ENCODE peak calls at places on chromosomes 4 and X, in seven cellular contexts. R is testis; Q is left ventricle myocardium inferior; V is fibroblast of lung; C is mesendoderm; P is effector memory CD4-positive, alpha-beta T cell; N is pancreas. F is an unnamed sample.
A peak's percentile ranks its signal among the peaks of the same experiment; 100 is the strongest.

GRCh38 chr4:82500106-82500738 is 61.6 kb downstream of the TMEM150C start:
- DNase-seq in R (no peak), Q (no peak), V (peak; percentile 51), C (no peak), P (no peak), N (no peak), F (no peak)

GRCh38 chr4:87911252-87911774 is 64.2 kb upstream of the SPP1 start:
- DNase-seq in R (no peak), Q (no peak), V (no peak), C (no peak), P (no peak), N (no peak), F (no peak)

GRCh38 chr4:13261486-13262257 is 222.5 kb downstream of the RAB28 start:
- DNase-seq in R (no peak), Q (no peak), V (peak; percentile 81), C (peak; percentile 10), P (no peak), N (no peak), F (no peak)

GRCh38 chr4:128604840-128605239 is 204.7 kb upstream of the JADE1 start:
- DNase-seq in R (no peak), Q (no peak), V (peak; percentile 46), C (no peak), P (no peak), N (no peak), F (no peak)

GRCh38 chr4:125389713-125390112 is 75.0 kb downstream of the FAT4 start:
- DNase-seq in R (no peak), Q (no peak), V (peak; percentile 98), C (peak; percentile 3), P (no peak), N (no peak), F (no peak)

GRCh38 chr4:145883173-145883572 is 55.5 kb downstream of the ZNF827 start:
- DNase-seq in R (no peak), Q (no peak), V (no peak), C (peak; percentile 31), P (no peak), N (no peak), F (no peak)

GRCh38 chrX:37846934-37847732 is at the start of gene DYNLT3:
- DNase-seq in R (peak; percentile 83), Q (peak; percentile 81), V (peak; percentile 76), C (peak; percentile 87), P (peak; percentile 74), N (peak; percentile 86), F (peak; percentile 90)

GRCh38 chrX:74613350-74614192 is 853 bp downstream of the RLIM start:
- DNase-seq in R (peak; percentile 14), Q (no peak), V (peak; percentile 39), C (peak; percentile 52), P (no peak), N (no peak), F (peak; percentile 52)

GRCh38 chr4:112515278-112516075 is 503 bp downstream of the NEUROG2 start:
- DNase-seq in R (peak; percentile 30), Q (no peak), V (peak; percentile 34), C (peak; percentile 60), P (no peak), N (peak; percentile 28), F (peak; percentile 81)

GRCh38 chrX:11239230-11239629 is 54.0 kb upstream of the AMELX start:
- DNase-seq in R (no peak), Q (no peak), V (peak; percentile 69), C (no peak), P (no peak), N (no peak), F (no peak)

GRCh38 chr4:123398803-123399637 is 2.4 kb downstream of the SPRY1 start:
- DNase-seq in R (peak; percentile 82), Q (peak; percentile 48), V (peak; percentile 73), C (peak; percentile 85), P (peak; percentile 25), N (peak; percentile 64), F (peak; percentile 79)

GRCh38 chr4:181140037-181140603 is 1103.1 kb upstream of the TENM3 start:
- DNase-seq in R (no peak), Q (no peak), V (no peak), C (no peak), P (no peak), N (no peak), F (no peak)

GRCh38 chr4:98688416-98689290 is 30.2 kb upstream of the TSPAN5 start:
- DNase-seq in R (no peak), Q (no peak), V (peak; percentile 69), C (no peak), P (no peak), N (no peak), F (no peak)

GRCh38 chr4:54571293-54571723 is 86.4 kb upstream of the KIT start:
- DNase-seq in R (no peak), Q (no peak), V (peak; percentile 15), C (no peak), P (no peak), N (no peak), F (no peak)

GRCh38 chr4:168707205-168707604 is 210.4 kb downstream of the PALLD start:
- DNase-seq in R (no peak), Q (no peak), V (no peak), C (no peak), P (no peak), N (no peak), F (no peak)

GRCh38 chr4:10963958-10964705 is 279.6 kb upstream of the CLNK start:
- DNase-seq in R (no peak), Q (no peak), V (no peak), C (no peak), P (no peak), N (no peak), F (peak; percentile 62)

GRCh38 chrX:43973249-43973672 is at the start of gene NDP:
- DNase-seq in R (peak; percentile 17), Q (no peak), V (peak; percentile 13), C (peak; percentile 18), P (no peak), N (no peak), F (peak; percentile 43)

GRCh38 chr4:105509291-105509690 is 35.4 kb upstream of the PPA2 start:
- DNase-seq in R (no peak), Q (no peak), V (no peak), C (no peak), P (no peak), N (no peak), F (no peak)

GRCh38 chr4:183563874-183564273 is 59.0 kb downstream of the ING2 start:
- DNase-seq in R (no peak), Q (no peak), V (peak; percentile 81), C (peak; percentile 45), P (no peak), N (no peak), F (no peak)

GRCh38 chrX:139973290-139973689 is 8.0 kb upstream of the CXorf66 start:
- DNase-seq in R (no peak), Q (no peak), V (no peak), C (no peak), P (no peak), N (no peak), F (no peak)

GRCh38 chrX:24147165-24147564 is 2.4 kb upstream of the ZFX start:
- DNase-seq in R (no peak), Q (no peak), V (no peak), C (no peak), P (no peak), N (no peak), F (no peak)

GRCh38 chrX:103774070-103774642 is 2.5 kb upstream of the PLP1 start:
- DNase-seq in R (peak; percentile 41), Q (no peak), V (peak; percentile 25), C (no peak), P (no peak), N (no peak), F (peak; percentile 87)

DNA sequence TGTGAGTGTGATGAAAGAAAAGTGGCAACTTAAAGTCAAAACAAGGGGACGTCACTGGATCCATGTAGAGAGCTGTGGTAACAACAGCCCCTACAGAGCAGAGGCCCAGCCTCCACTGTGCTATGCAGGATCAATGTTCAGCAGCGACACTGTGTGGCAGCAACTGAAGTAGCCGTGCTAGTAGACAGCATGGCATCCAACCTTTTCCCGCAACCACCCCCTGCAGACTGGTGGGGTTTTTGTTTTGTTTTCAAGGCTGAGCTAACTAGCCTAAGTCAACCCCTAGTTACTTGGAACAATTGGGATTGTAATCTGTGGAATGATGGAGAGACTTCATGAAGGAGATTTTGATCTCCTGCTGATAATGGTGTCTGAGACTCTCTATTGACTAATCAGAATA is 44.4 kb upstream of the PPARGC1A start:
- DNase-seq in R (no peak), Q (no peak), V (no peak), C (peak; percentile 84), P (no peak), N (no peak), F (peak; percentile 89)
- H3K4me1 ChIP-seq in R (peaks cover 4% of the 10 kb centered on the region), Q (peaks cover 47% of the 10 kb centered on the region), V (peaks cover 7% of the 10 kb centered on the region), C (peaks cover 7% of the 10 kb centered on the region), P (no peaks in the 10 kb centered on the region), N (no peaks in the 10 kb centered on the region), F (peaks cover 12% of the 10 kb centered on the region)

GRCh38 chrX:130071611-130072349 is 38.5 kb downstream of the ELF4 start:
- DNase-seq in R (no peak), Q (no peak), V (no peak), C (no peak), P (no peak), N (no peak), F (no peak)
- H3K36me3 ChIP-seq in R (no peaks in the 10 kb centered on the region), Q (peaks cover 15% of the 10 kb centered on the region), V (no peaks in the 10 kb centered on the region), C (no peaks in the 10 kb centered on the region), P (peaks cover 52% of the 10 kb centered on the region), N (no peaks in the 10 kb centered on the region), F (no peaks in the 10 kb centered on the region)

DNA sequence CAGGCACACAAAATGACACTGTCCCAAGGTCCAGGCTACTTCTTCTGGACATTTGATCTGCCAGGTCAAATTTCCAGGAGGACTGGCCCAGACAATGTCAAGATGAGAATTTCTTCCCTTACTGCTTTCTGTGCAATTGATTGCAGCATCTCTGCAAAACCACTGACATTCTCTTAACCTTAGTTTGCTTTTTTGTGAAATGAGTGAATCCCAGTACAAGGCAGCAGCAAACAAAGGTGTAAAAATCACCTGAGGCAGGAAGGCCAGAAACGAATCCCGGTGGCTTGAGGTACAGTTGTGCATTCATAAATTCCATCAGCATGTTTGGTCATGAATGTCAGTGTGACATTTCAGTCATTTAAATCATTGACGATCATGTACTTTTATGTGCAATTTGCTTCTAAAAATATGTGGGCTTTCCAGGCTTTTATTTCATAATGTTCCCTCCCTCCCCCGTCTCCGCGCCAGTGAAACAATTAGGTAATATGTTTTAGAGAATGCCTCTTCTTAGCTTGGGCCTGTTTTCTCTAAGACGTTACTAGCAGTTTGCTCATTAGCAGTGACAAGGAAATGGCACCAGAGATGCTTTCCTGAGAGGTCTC is 39.2 kb downstream of the NHS start:
- DNase-seq in R (peak; percentile 27), Q (no peak), V (no peak), C (no peak), P (no peak), N (no peak), F (no peak)
- H3K4me1 ChIP-seq in R (peaks cover 9% of the 10 kb centered on the region), Q (no peaks in the 10 kb centered on the region), V (peaks cover 2% of the 10 kb centered on the region), C (peaks cover 6% of the 10 kb centered on the region), P (no peaks in the 10 kb centered on the region), N (no peaks in the 10 kb centered on the region), F (no peaks in the 10 kb centered on the region)

GRCh38 chr4:773214-773613 is 52.7 kb downstream of the CPLX1 start:
- DNase-seq in R (no peak), Q (no peak), V (no peak), C (no peak), P (no peak), N (peak; percentile 15), F (no peak)

GRCh38 chr4:771464-771863 is 54.5 kb downstream of the CPLX1 start:
- DNase-seq in R (no peak), Q (peak; percentile 13), V (no peak), C (no peak), P (no peak), N (peak; percentile 5), F (no peak)

GRCh38 chr4:770022-770421 is 55.9 kb downstream of the CPLX1 start:
- DNase-seq in R (no peak), Q (no peak), V (no peak), C (no peak), P (no peak), N (peak; percentile 1), F (no peak)

GRCh38 chr4:772776-773175 is 53.2 kb downstream of the CPLX1 start:
- DNase-seq in R (no peak), Q (no peak), V (no peak), C (no peak), P (no peak), N (peak; percentile 5), F (no peak)

GRCh38 chr4:772118-772517 is 53.8 kb downstream of the CPLX1 start:
- DNase-seq in R (no peak), Q (no peak), V (no peak), C (no peak), P (no peak), N (no peak), F (no peak)
- H3K36me3 ChIP-seq in R (no peaks in the 10 kb centered on the region), Q (peaks cover 60% of the 10 kb centered on the region), V (peaks cover 26% of the 10 kb centered on the region), C (peaks cover 12% of the 10 kb centered on the region), P (peaks cover 31% of the 10 kb centered on the region), N (peaks cover 30% of the 10 kb centered on the region), F (peaks cover 70% of the 10 kb centered on the region)